ENCODE peak calls at places on chromosomes 16 and 17, in five cellular contexts. One of them, this sample, is unnamed.

GRCh38 chr16:54687043-54687655 is 243.5 kb upstream of the IRX5 start:
- DNase-seq in lung: peak; percentile 42
- DNase-seq in GM23338: no peak
- DNase-seq in SJSA1: no peak
- DNase-seq in lower lobe of right lung: no peak
- DNase-seq in this sample: no peak

GRCh38 chr17:48998557-48999440 is 1.6 kb downstream of the IGF2BP1 start:
- DNase-seq in lung: no peak
- DNase-seq in GM23338: peak; percentile 52
- DNase-seq in SJSA1: peak; percentile 36
- DNase-seq in lower lobe of right lung: no peak
- DNase-seq in this sample: no peak

GRCh38 chr17:48011405-48012150 is 26.0 kb downstream of the COPZ2 start:
- DNase-seq in lung: no peak
- DNase-seq in GM23338: peak; percentile 80
- DNase-seq in SJSA1: no peak
- DNase-seq in lower lobe of right lung: no peak
- DNase-seq in this sample: peak; percentile 66

GRCh38 chr16:57645691-57646387 is 17.4 kb downstream of the ADGRG1 start:
- DNase-seq in lung: no peak
- DNase-seq in GM23338: no peak
- DNase-seq in SJSA1: no peak
- DNase-seq in lower lobe of right lung: no peak
- DNase-seq in this sample: no peak

GRCh38 chr17:21168555-21168865 is 41.7 kb downstream of the DHRS7B start:
- DNase-seq in lung: no peak
- DNase-seq in GM23338: no peak
- DNase-seq in SJSA1: peak; percentile 21
- DNase-seq in lower lobe of right lung: no peak
- DNase-seq in this sample: no peak

GRCh38 chr16:58022601-58023371 is 2.8 kb upstream of the MMP15 start:
- DNase-seq in lung: peak; percentile 78
- DNase-seq in GM23338: peak; percentile 29
- DNase-seq in SJSA1: peak; percentile 68
- DNase-seq in lower lobe of right lung: peak; percentile 87
- DNase-seq in this sample: peak; percentile 70

GRCh38 chr17:15456972-15457722 is 10.3 kb downstream of the CDRT4 start:
- DNase-seq in lung: peak; percentile 51
- DNase-seq in GM23338: no peak
- DNase-seq in SJSA1: peak; percentile 83
- DNase-seq in lower lobe of right lung: no peak
- DNase-seq in this sample: no peak

GRCh38 chr16:87492241-87492635 is 586 bp downstream of the ZCCHC14 start:
- DNase-seq in lung: no peak
- DNase-seq in GM23338: no peak
- DNase-seq in SJSA1: no peak
- DNase-seq in lower lobe of right lung: no peak
- DNase-seq in this sample: no peak

GRCh38 chr17:48995871-48996695 is 1.1 kb upstream of the IGF2BP1 start:
- DNase-seq in lung: no peak
- DNase-seq in GM23338: peak; percentile 96
- DNase-seq in SJSA1: peak; percentile 49
- DNase-seq in lower lobe of right lung: no peak
- DNase-seq in this sample: no peak

GRCh38 chr16:23248261-23249194 is 53.6 kb upstream of the SCNN1B start:
- DNase-seq in lung: no peak
- DNase-seq in GM23338: no peak
- DNase-seq in SJSA1: no peak
- DNase-seq in lower lobe of right lung: no peak
- DNase-seq in this sample: no peak

GRCh38 chr16:80899804-80900592 is 95.6 kb upstream of the CDYL2 start:
- DNase-seq in lung: peak; percentile 66
- DNase-seq in GM23338: no peak
- DNase-seq in SJSA1: no peak
- DNase-seq in lower lobe of right lung: peak; percentile 68
- DNase-seq in this sample: no peak

GRCh38 chr17:39981207-39982068 is 831 bp downstream of the PSMD3 start:
- DNase-seq in lung: no peak
- DNase-seq in GM23338: no peak
- DNase-seq in SJSA1: no peak
- DNase-seq in lower lobe of right lung: no peak
- DNase-seq in this sample: no peak

GRCh38 chr16:28297308-28297707 is 5.0 kb downstream of the SBK1 start:
- DNase-seq in lung: no peak
- DNase-seq in GM23338: no peak
- DNase-seq in SJSA1: no peak
- DNase-seq in lower lobe of right lung: no peak
- DNase-seq in this sample: no peak

GRCh38 chr16:81313731-81314602 is 795 bp upstream of the GAN start:
- DNase-seq in lung: no peak
- DNase-seq in GM23338: peak; percentile 94
- DNase-seq in SJSA1: no peak
- DNase-seq in lower lobe of right lung: no peak
- DNase-seq in this sample: no peak

GRCh38 chr16:81610144-81610842 is 165.7 kb downstream of the CMIP start:
- DNase-seq in lung: peak; percentile 45
- DNase-seq in GM23338: no peak
- DNase-seq in SJSA1: peak; percentile 68
- DNase-seq in lower lobe of right lung: no peak
- DNase-seq in this sample: no peak

GRCh38 chr17:13490906-13491502 is 110.7 kb downstream of the HS3ST3A1 start:
- DNase-seq in lung: no peak
- DNase-seq in GM23338: no peak
- DNase-seq in SJSA1: no peak
- DNase-seq in lower lobe of right lung: no peak
- DNase-seq in this sample: no peak

GRCh38 chr17:7577327-7578199 is 1.9 kb upstream of the CD68 start:
- DNase-seq in lung: no peak
- DNase-seq in GM23338: no peak
- DNase-seq in SJSA1: no peak
- DNase-seq in lower lobe of right lung: no peak
- DNase-seq in this sample: no peak

GRCh38 chr17:7579839-7580630 is 597 bp downstream of the CD68 start:
- DNase-seq in lung: peak; percentile 33
- DNase-seq in GM23338: no peak
- DNase-seq in SJSA1: no peak
- DNase-seq in lower lobe of right lung: no peak
- DNase-seq in this sample: no peak

GRCh38 chr17:7580631-7581554 is 1.5 kb downstream of the CD68 start:
- DNase-seq in lung: no peak
- DNase-seq in GM23338: peak; percentile 11
- DNase-seq in SJSA1: no peak
- DNase-seq in lower lobe of right lung: no peak
- DNase-seq in this sample: no peak

GRCh38 chr17:7576432-7576937 is 3.0 kb upstream of the CD68 start:
- DNase-seq in lung: no peak
- DNase-seq in GM23338: no peak
- DNase-seq in SJSA1: no peak
- DNase-seq in lower lobe of right lung: no peak
- DNase-seq in this sample: no peak

DNA sequence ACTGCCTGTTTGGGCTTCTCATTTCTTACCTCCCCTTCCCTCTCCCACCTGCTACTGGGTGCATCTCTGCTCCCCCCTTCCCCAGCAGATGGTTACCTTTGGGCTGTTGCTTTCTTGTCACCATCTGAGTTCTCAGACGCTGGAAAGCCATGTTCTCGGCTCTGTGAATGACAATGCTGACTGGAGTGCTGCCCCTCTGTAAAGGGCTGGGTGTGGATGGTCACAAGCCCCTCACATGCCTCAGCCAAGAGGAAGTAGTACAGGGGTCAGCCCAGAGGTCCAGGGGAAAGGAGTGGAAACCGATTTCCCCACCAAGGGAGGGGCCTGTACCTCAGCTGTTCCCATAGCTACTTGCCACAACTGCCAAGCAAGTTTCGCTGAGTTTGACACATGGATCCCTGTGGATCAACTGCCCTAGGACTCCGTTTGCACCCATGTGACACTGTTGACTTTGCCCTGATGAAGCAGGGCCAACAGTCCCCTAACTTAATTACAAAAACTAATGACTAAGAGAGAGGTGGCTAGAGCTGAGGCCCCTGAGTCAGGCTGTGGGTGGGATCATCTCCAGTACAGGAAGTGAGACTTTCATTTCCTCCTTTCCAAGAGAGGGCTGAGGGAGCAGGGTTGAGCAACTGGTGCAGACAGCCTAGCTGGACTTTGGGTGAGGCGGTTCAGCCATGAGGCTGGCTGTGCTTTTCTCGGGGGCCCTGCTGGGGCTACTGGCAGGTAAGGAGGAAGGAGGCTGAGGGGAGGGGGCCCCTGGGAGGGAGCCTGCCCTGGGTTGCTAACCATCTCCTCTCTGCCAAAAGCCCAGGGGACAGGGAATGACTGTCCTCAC is at the start of gene CD68:
- DNase-seq in lung: peak; percentile 81
- DNase-seq in GM23338: peak; percentile 73
- DNase-seq in SJSA1: peak; percentile 75
- DNase-seq in lower lobe of right lung: peak; percentile 80
- DNase-seq in this sample: no peak
- H3K27me3 ChIP-seq in lung: no peaks in the 10 kb centered on the region
- H3K27me3 ChIP-seq in GM23338: no peaks in the 10 kb centered on the region
- H3K27me3 ChIP-seq in SJSA1: no peaks in the 10 kb centered on the region
- H3K27me3 ChIP-seq in lower lobe of right lung: no peaks in the 10 kb centered on the region
- H3K27me3 ChIP-seq in this sample: no peaks in the 10 kb centered on the region

DNA sequence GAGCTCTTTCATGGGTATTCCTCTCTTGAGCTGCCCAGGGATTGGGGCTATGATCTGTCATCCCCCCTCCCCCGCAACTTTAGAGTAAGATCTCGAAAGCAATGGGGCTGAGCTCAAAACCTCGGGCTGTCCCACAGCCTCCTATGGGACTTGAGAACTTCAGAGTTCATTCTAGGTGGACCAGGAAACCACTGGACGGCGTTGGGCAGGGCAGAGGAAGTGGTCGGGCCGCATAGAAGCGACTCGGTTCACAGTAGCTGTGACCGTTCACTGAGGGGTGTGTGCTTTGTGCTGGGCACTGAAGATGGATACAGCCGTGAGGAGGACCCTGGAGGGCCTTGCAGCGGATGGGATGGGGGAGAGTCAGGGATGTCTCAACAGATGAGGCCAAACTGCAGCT is 292.0 kb downstream of the CPPED1 start:
- DNase-seq in lung: no peak
- DNase-seq in GM23338: no peak
- DNase-seq in SJSA1: no peak
- DNase-seq in lower lobe of right lung: no peak
- DNase-seq in this sample: no peak
- H3K4me3 ChIP-seq in lung: no peak overlapping the region
- H3K4me3 ChIP-seq in GM23338: no peak overlapping the region
- H3K4me3 ChIP-seq in SJSA1: no peak overlapping the region
- H3K4me3 ChIP-seq in lower lobe of right lung: no peak overlapping the region
- H3K4me3 ChIP-seq in this sample: no peak overlapping the region

DNA sequence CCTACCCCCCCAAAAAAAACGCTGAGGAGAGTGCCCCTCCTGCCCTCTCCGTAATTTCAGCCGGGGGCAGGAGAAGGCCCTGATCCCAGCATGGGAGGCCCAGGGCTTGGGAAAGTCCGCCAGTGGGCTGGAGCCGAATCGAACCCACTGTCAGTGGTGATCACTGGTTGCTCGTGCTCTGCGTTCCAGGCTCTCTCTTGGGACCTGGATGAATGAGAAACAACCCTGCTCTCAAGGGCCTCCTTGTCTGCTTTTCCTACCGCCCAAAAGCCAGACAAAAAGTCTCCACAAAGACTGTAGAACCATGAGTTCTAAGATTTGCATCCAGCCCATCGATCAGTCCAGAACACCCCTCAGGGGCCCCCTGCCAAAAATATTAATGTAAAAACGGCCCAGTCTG is 8.1 kb downstream of the ARHGAP23 start:
- DNase-seq in lung: no peak
- DNase-seq in GM23338: no peak
- DNase-seq in SJSA1: no peak
- DNase-seq in lower lobe of right lung: no peak
- DNase-seq in this sample: no peak
- H3K4me1 ChIP-seq in lung: no peaks in the 10 kb centered on the region
- H3K4me1 ChIP-seq in GM23338: peaks cover 38% of the 10 kb centered on the region
- H3K4me1 ChIP-seq in SJSA1: no peaks in the 10 kb centered on the region
- H3K4me1 ChIP-seq in lower lobe of right lung: no peaks in the 10 kb centered on the region
- H3K4me1 ChIP-seq in this sample: peaks cover 78% of the 10 kb centered on the region

GRCh38 chr16:75922250-75922649 is 196.0 kb upstream of the CPHXL start:
- DNase-seq in lung: no peak
- DNase-seq in GM23338: no peak
- DNase-seq in SJSA1: no peak
- DNase-seq in lower lobe of right lung: no peak
- DNase-seq in this sample: no peak

GRCh38 chr16:75921281-75921680 is 195.0 kb upstream of the CPHXL start:
- DNase-seq in lung: no peak
- DNase-seq in GM23338: peak; percentile 38
- DNase-seq in SJSA1: no peak
- DNase-seq in lower lobe of right lung: no peak
- DNase-seq in this sample: no peak

GRCh38 chr16:75927824-75928223 is 201.5 kb upstream of the CPHXL start:
- DNase-seq in lung: no peak
- DNase-seq in GM23338: peak; percentile 78
- DNase-seq in SJSA1: no peak
- DNase-seq in lower lobe of right lung: no peak
- DNase-seq in this sample: no peak

GRCh38 chr16:75928295-75928694 is 202.0 kb upstream of the CPHXL start:
- DNase-seq in lung: no peak
- DNase-seq in GM23338: no peak
- DNase-seq in SJSA1: no peak
- DNase-seq in lower lobe of right lung: no peak
- DNase-seq in this sample: no peak

GRCh38 chr16:75924397-75924796 is 198.1 kb upstream of the CPHXL start:
- DNase-seq in lung: no peak
- DNase-seq in GM23338: no peak
- DNase-seq in SJSA1: no peak
- DNase-seq in lower lobe of right lung: no peak
- DNase-seq in this sample: no peak
- H3K27me3 ChIP-seq in lung: no peaks in the 10 kb centered on the region
- H3K27me3 ChIP-seq in GM23338: peaks cover 100% of the 10 kb centered on the region
- H3K27me3 ChIP-seq in SJSA1: no peaks in the 10 kb centered on the region
- H3K27me3 ChIP-seq in lower lobe of right lung: no peaks in the 10 kb centered on the region
- H3K27me3 ChIP-seq in this sample: no peaks in the 10 kb centered on the region

DNA sequence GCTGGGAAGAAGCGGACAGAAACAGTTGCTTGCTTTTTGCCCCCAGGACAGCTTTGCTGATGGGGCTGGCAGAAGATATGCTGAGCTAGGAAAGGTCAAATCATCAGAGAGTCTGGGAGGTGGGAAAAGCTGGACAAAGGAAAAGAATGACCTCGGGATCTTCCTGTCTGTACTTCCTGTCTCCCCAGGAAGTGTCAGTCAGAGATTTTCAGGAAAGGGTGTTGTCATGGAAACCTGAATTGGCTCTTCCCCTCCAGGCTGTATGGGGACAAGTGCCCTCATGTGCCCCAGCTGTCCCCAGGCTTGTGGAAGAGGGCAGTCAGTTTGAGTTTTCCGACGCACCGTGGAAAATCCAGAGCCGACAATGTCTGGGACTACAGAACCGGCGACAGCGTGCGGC is 122.7 kb upstream of the ZFHX3 start:
- DNase-seq in lung: no peak
- DNase-seq in GM23338: no peak
- DNase-seq in SJSA1: no peak
- DNase-seq in lower lobe of right lung: no peak
- DNase-seq in this sample: no peak
- H3K4me3 ChIP-seq in lung: no peak overlapping the region
- H3K4me3 ChIP-seq in GM23338: no peak overlapping the region
- H3K4me3 ChIP-seq in SJSA1: no peak overlapping the region
- H3K4me3 ChIP-seq in lower lobe of right lung: no peak overlapping the region
- H3K4me3 ChIP-seq in this sample: no peak overlapping the region

This sample was measured in spleen.